ENCODE peak calls at places on chromosomes 13 and 19, in ten cellular contexts. P, H, Z, B, D, E, X, N, I and Q are unnamed samples.
A peak's percentile ranks its signal among the peaks of the same experiment; 100 is the strongest.

GRCh38 chr19:46915386-46915785 is 54.6 kb downstream of the ARHGAP35 start:
- DNase-seq in P (no peak), H (no peak), Z (no peak), B (no peak), D (no peak), E (no peak), X (no peak), N (no peak), I (no peak), Q (no peak)

GRCh38 chr19:33358408-33358807 is 15.1 kb upstream of the CEBPG start:
- DNase-seq in P (no peak), H (peak; percentile 64), Z (no peak), B (no peak), D (no peak), E (no peak), X (no peak), N (no peak), I (no peak), Q (no peak)

GRCh38 chr19:8310342-8311055 is 2.3 kb upstream of the CD320 start:
- DNase-seq in P (no peak), H (peak; percentile 52), Z (no peak), B (peak; percentile 6), D (no peak), E (peak; percentile 7), X (peak; percentile 15), N (peak; percentile 6), I (no peak), Q (no peak)

GRCh38 chr19:1229837-1230584 is 7.8 kb downstream of the CBARP start:
- DNase-seq in P (no peak), H (no peak), Z (no peak), B (no peak), D (no peak), E (no peak), X (no peak), N (no peak), I (no peak), Q (no peak)

GRCh38 chr19:10352764-10353671 is 13.6 kb upstream of the ICAM3 start:
- DNase-seq in P (no peak), H (no peak), Z (no peak), B (peak; percentile 84), D (no peak), E (peak; percentile 80), X (peak; percentile 96), N (peak; percentile 35), I (no peak), Q (no peak)

GRCh38 chr13:74067818-74068217 is 66.4 kb downstream of the KLF12 start:
- DNase-seq in P (peak; percentile 52), H (no peak), Z (no peak), B (no peak), D (no peak), E (no peak), X (no peak), N (no peak), I (no peak), Q (no peak)

GRCh38 chr13:74087304-74087703 is 46.9 kb downstream of the KLF12 start:
- DNase-seq in P (no peak), H (no peak), Z (no peak), B (no peak), D (no peak), E (no peak), X (no peak), N (no peak), I (no peak), Q (no peak)

GRCh38 chr13:38399540-38399939 is 49.9 kb downstream of the UFM1 start:
- DNase-seq in P (no peak), H (no peak), Z (no peak), B (no peak), D (no peak), E (no peak), X (no peak), N (no peak), I (no peak), Q (no peak)

GRCh38 chr13:20773194-20774080 is at the start of gene EEF1AKMT1:
- DNase-seq in P (peak; percentile 91), H (peak; percentile 99), Z (peak; percentile 68), B (peak; percentile 95), D (peak; percentile 69), E (peak; percentile 95), X (peak; percentile 97), N (peak; percentile 96), I (peak; percentile 83), Q (peak; percentile 96)

GRCh38 chr13:79457948-79458347 is 23.0 kb upstream of the NDFIP2 start:
- DNase-seq in P (peak; percentile 91), H (no peak), Z (no peak), B (no peak), D (no peak), E (no peak), X (no peak), N (no peak), I (no peak), Q (no peak)

GRCh38 chr13:59208405-59209195 is 955.1 kb downstream of the DIAPH3 start:
- DNase-seq in P (no peak), H (no peak), Z (no peak), B (no peak), D (no peak), E (no peak), X (no peak), N (no peak), I (no peak), Q (no peak)

GRCh38 chr13:29956771-29957170 is 106.4 kb upstream of the UBL3 start:
- DNase-seq in P (no peak), H (no peak), Z (no peak), B (no peak), D (no peak), E (no peak), X (no peak), N (no peak), I (no peak), Q (no peak)

GRCh38 chr13:112176746-112177119 is 109.8 kb downstream of the SOX1 start:
- DNase-seq in P (no peak), H (peak; percentile 56), Z (no peak), B (no peak), D (no peak), E (no peak), X (no peak), N (no peak), I (no peak), Q (no peak)

GRCh38 chr19:3366104-3366760 is at the start of gene NFIC:
- DNase-seq in P (peak; percentile 79), H (peak; percentile 95), Z (peak; percentile 84), B (peak; percentile 90), D (no peak), E (peak; percentile 91), X (peak; percentile 86), N (peak; percentile 84), I (peak; percentile 63), Q (peak; percentile 72)

GRCh38 chr19:8487137-8487851 is 15.1 kb downstream of the PRAM1 start:
- DNase-seq in P (no peak), H (no peak), Z (no peak), B (peak; percentile 58), D (no peak), E (no peak), X (no peak), N (no peak), I (no peak), Q (peak; percentile 62)

GRCh38 chr19:34974631-34975030 is 10.6 kb upstream of the ZNF792 start:
- DNase-seq in P (no peak), H (no peak), Z (no peak), B (no peak), D (no peak), E (no peak), X (no peak), N (no peak), I (no peak), Q (no peak)

GRCh38 chr19:13978721-13979191 is 26.4 kb downstream of the DCAF15 start:
- DNase-seq in P (no peak), H (no peak), Z (no peak), B (no peak), D (no peak), E (peak; percentile 39), X (no peak), N (no peak), I (no peak), Q (no peak)

GRCh38 chr13:91348906-91349435 is 1.5 kb downstream of the MIR17HG start:
- DNase-seq in P (peak; percentile 79), H (peak; percentile 98), Z (peak; percentile 80), B (peak; percentile 94), D (peak; percentile 58), E (peak; percentile 89), X (peak; percentile 94), N (peak; percentile 89), I (peak; percentile 92), Q (peak; percentile 95)
- TF ChIP-seq POLR2A in P (no peak), H (no peak), Z (peak; percentile 38), B (no peak), D (no peak), E (peak; percentile 23), X (peak; percentile 65), N (no peak), I (no peak), Q (no peak)

GRCh38 chr19:39480337-39481228 is at the start of gene TIMM50:
- DNase-seq in P (peak; percentile 88), H (peak; percentile 99), Z (peak; percentile 96), B (peak; percentile 99), D (peak; percentile 90), E (peak; percentile 95), X (peak; percentile 96), N (peak; percentile 97), I (peak; percentile 93), Q (peak; percentile 98)
- TF ChIP-seq POLR2A in P (peak; percentile 83), H (no peak), Z (peak; percentile 79), B (peak; percentile 63), D (no peak), E (peak; percentile 77), X (peak; percentile 55), N (peak; percentile 61), I (peak; percentile 58), Q (peak; percentile 45)

DNA sequence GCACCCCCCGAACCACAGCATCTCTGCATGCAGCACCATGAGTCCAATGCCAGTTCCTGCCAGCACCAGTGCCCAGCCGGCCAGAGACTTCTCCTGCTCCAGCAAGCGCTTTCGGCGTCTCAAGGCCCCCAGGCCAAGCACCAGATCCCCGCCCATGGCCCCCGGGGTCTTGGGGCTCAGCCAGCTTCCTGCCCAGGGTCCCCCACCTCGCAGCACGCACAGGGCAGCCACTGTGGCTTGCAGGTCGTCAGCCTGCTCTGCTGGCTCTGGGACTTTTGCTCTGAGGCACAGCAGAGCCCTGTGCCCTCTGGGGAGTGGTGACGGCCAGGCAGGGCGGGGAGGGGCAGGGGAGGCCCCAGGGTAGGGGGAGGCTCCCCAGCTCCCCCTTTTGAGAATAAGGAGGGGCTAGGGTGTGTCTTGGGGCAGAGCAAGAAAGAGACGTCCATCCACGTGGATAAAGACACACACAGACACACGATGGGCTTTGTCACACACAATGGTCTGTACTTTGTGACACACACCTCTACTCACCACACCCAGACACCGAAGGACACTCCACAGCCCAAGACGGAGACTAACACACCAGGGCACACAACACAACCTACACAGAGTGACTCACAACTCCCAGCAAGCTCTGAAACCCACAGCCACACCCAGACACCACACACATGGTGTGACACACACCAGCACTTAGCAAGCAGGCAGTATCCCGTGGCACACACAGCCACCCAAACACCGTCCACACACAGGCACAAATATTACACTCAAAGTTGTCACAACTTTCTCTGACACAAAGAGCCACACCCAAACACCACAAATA is at the start of gene KCNN4:
- DNase-seq in P (peak; percentile 67), H (no peak), Z (peak; percentile 92), B (no peak), D (peak; percentile 40), E (no peak), X (no peak), N (no peak), I (no peak), Q (peak; percentile 86)
- TF ChIP-seq POLR2A in P (no peak), H (no peak), Z (peak; percentile 74), B (no peak), D (peak; percentile 45), E (no peak), X (no peak), N (no peak), I (peak; percentile 70), Q (peak; percentile 46)

GRCh38 chr13:28429685-28430290 is 65.1 kb downstream of the FLT1 start:
- DNase-seq in P (peak; percentile 60), H (no peak), Z (no peak), B (no peak), D (no peak), E (no peak), X (no peak), N (no peak), I (no peak), Q (peak; percentile 61)
- TF ChIP-seq POLR2A in P (no peak), H (no peak), Z (no peak), B (no peak), D (no peak), E (no peak), X (no peak), N (no peak), I (no peak), Q (no peak)